ENCODE peak calls at places on chromosomes 11 and 22, in six cellular contexts. One of them, this sample, is unnamed.

GRCh38 chr22:28222976-28223375 is 303.9 kb upstream of the PITPNB start:
- DNase-seq in heart right ventricle: no peak
- DNase-seq in fibroblast of lung: peak; percentile 86
- DNase-seq in HCT116: no peak
- DNase-seq in mammary epithelial cell: no peak
- DNase-seq in IMR-90: peak; percentile 64
- DNase-seq in this sample: no peak

GRCh38 chr11:93541884-93542752 is 1.1 kb downstream of the SMCO4 start:
- DNase-seq in heart right ventricle: peak; percentile 42
- DNase-seq in fibroblast of lung: peak; percentile 82
- DNase-seq in HCT116: no peak
- DNase-seq in mammary epithelial cell: peak; percentile 44
- DNase-seq in IMR-90: peak; percentile 77
- DNase-seq in this sample: no peak

GRCh38 chr11:116976941-116977570 is 121.2 kb downstream of the SIK3 start:
- DNase-seq in heart right ventricle: no peak
- DNase-seq in fibroblast of lung: peak; percentile 22
- DNase-seq in HCT116: no peak
- DNase-seq in mammary epithelial cell: no peak
- DNase-seq in IMR-90: no peak
- DNase-seq in this sample: no peak

GRCh38 chr11:4619514-4619913 is 11.5 kb upstream of the TRIM68 start:
- DNase-seq in heart right ventricle: no peak
- DNase-seq in fibroblast of lung: no peak
- DNase-seq in HCT116: no peak
- DNase-seq in mammary epithelial cell: no peak
- DNase-seq in IMR-90: no peak
- DNase-seq in this sample: no peak

GRCh38 chr11:11171854-11172253 is 181.2 kb downstream of the CSNK2A3 start:
- DNase-seq in heart right ventricle: no peak
- DNase-seq in fibroblast of lung: peak; percentile 7
- DNase-seq in HCT116: no peak
- DNase-seq in mammary epithelial cell: no peak
- DNase-seq in IMR-90: no peak
- DNase-seq in this sample: no peak

GRCh38 chr22:20209761-20210250 is 58.3 kb downstream of the RTN4R start:
- DNase-seq in heart right ventricle: no peak
- DNase-seq in fibroblast of lung: no peak
- DNase-seq in HCT116: no peak
- DNase-seq in mammary epithelial cell: no peak
- DNase-seq in IMR-90: no peak
- DNase-seq in this sample: no peak

GRCh38 chr22:38481162-38481870 is 13.4 kb downstream of the KDELR3 start:
- DNase-seq in heart right ventricle: no peak
- DNase-seq in fibroblast of lung: no peak
- DNase-seq in HCT116: no peak
- DNase-seq in mammary epithelial cell: no peak
- DNase-seq in IMR-90: no peak
- DNase-seq in this sample: no peak

GRCh38 chr22:36332623-36333331 is 55.0 kb downstream of the MYH9 start:
- DNase-seq in heart right ventricle: no peak
- DNase-seq in fibroblast of lung: peak; percentile 91
- DNase-seq in HCT116: no peak
- DNase-seq in mammary epithelial cell: peak; percentile 96
- DNase-seq in IMR-90: peak; percentile 83
- DNase-seq in this sample: no peak

GRCh38 chr11:548700-549603 is 11.6 kb downstream of the LMNTD2 start:
- DNase-seq in heart right ventricle: no peak
- DNase-seq in fibroblast of lung: peak; percentile 25
- DNase-seq in HCT116: no peak
- DNase-seq in mammary epithelial cell: no peak
- DNase-seq in IMR-90: no peak
- DNase-seq in this sample: no peak

GRCh38 chr11:33722579-33723234 is 13.5 kb downstream of the CD59 start:
- DNase-seq in heart right ventricle: no peak
- DNase-seq in fibroblast of lung: peak; percentile 82
- DNase-seq in HCT116: no peak
- DNase-seq in mammary epithelial cell: peak; percentile 88
- DNase-seq in IMR-90: peak; percentile 80
- DNase-seq in this sample: no peak

GRCh38 chr11:2954263-2954662 is 25.0 kb upstream of the PHLDA2 start:
- DNase-seq in heart right ventricle: no peak
- DNase-seq in fibroblast of lung: peak; percentile 45
- DNase-seq in HCT116: no peak
- DNase-seq in mammary epithelial cell: no peak
- DNase-seq in IMR-90: peak; percentile 18
- DNase-seq in this sample: no peak

GRCh38 chr22:48389916-48390315 is 1437.8 kb downstream of the BRD1 start:
- DNase-seq in heart right ventricle: no peak
- DNase-seq in fibroblast of lung: no peak
- DNase-seq in HCT116: no peak
- DNase-seq in mammary epithelial cell: no peak
- DNase-seq in IMR-90: no peak
- DNase-seq in this sample: no peak

GRCh38 chr11:843818-844692 is 1.4 kb downstream of the TSPAN4 start:
- DNase-seq in heart right ventricle: peak; percentile 88
- DNase-seq in fibroblast of lung: peak; percentile 93
- DNase-seq in HCT116: no peak
- DNase-seq in mammary epithelial cell: peak; percentile 40
- DNase-seq in IMR-90: peak; percentile 90
- DNase-seq in this sample: no peak

GRCh38 chr22:44822479-44822878 is 70.1 kb downstream of the ARHGAP8 start:
- DNase-seq in heart right ventricle: no peak
- DNase-seq in fibroblast of lung: no peak
- DNase-seq in HCT116: no peak
- DNase-seq in mammary epithelial cell: no peak
- DNase-seq in IMR-90: no peak
- DNase-seq in this sample: no peak

GRCh38 chr11:117731689-117732290 is 65.2 kb downstream of the DSCAML1 start:
- DNase-seq in heart right ventricle: no peak
- DNase-seq in fibroblast of lung: no peak
- DNase-seq in HCT116: no peak
- DNase-seq in mammary epithelial cell: no peak
- DNase-seq in IMR-90: no peak
- DNase-seq in this sample: no peak

GRCh38 chr11:8906629-8907028 is 4.4 kb upstream of the AKIP1 start:
- DNase-seq in heart right ventricle: no peak
- DNase-seq in fibroblast of lung: peak; percentile 96
- DNase-seq in HCT116: peak; percentile 49
- DNase-seq in mammary epithelial cell: peak; percentile 92
- DNase-seq in IMR-90: peak; percentile 84
- DNase-seq in this sample: no peak

GRCh38 chr11:78801161-78801884 is 226.7 kb upstream of the NARS2 start:
- DNase-seq in heart right ventricle: no peak
- DNase-seq in fibroblast of lung: peak; percentile 98
- DNase-seq in HCT116: no peak
- DNase-seq in mammary epithelial cell: peak; percentile 50
- DNase-seq in IMR-90: peak; percentile 98
- DNase-seq in this sample: peak; percentile 75

GRCh38 chr22:24457894-24458293 is 30.5 kb downstream of the ADORA2A start:
- DNase-seq in heart right ventricle: no peak
- DNase-seq in fibroblast of lung: no peak
- DNase-seq in HCT116: no peak
- DNase-seq in mammary epithelial cell: no peak
- DNase-seq in IMR-90: no peak
- DNase-seq in this sample: no peak

GRCh38 chr11:14448229-14448628 is 51.4 kb downstream of the COPB1 start:
- DNase-seq in heart right ventricle: no peak
- DNase-seq in fibroblast of lung: no peak
- DNase-seq in HCT116: no peak
- DNase-seq in mammary epithelial cell: no peak
- DNase-seq in IMR-90: no peak
- DNase-seq in this sample: no peak

GRCh38 chr11:117442869-117443239 is 115.2 kb downstream of the CEP164 start:
- DNase-seq in heart right ventricle: no peak
- DNase-seq in fibroblast of lung: no peak
- DNase-seq in HCT116: no peak
- DNase-seq in mammary epithelial cell: no peak
- DNase-seq in IMR-90: no peak
- DNase-seq in this sample: no peak

GRCh38 chr22:17786435-17787158 is 12.3 kb upstream of the BID start:
- DNase-seq in heart right ventricle: peak; percentile 75
- DNase-seq in fibroblast of lung: peak; percentile 25
- DNase-seq in HCT116: no peak
- DNase-seq in mammary epithelial cell: peak; percentile 30
- DNase-seq in IMR-90: no peak
- DNase-seq in this sample: no peak

GRCh38 chr11:78664606-78665005 is 89.9 kb upstream of the NARS2 start:
- DNase-seq in heart right ventricle: no peak
- DNase-seq in fibroblast of lung: no peak
- DNase-seq in HCT116: no peak
- DNase-seq in mammary epithelial cell: no peak
- DNase-seq in IMR-90: peak; percentile 53
- DNase-seq in this sample: no peak

GRCh38 chr11:6245536-6245935 is 6.6 kb downstream of the CNGA4 start:
- DNase-seq in heart right ventricle: no peak
- DNase-seq in fibroblast of lung: no peak
- DNase-seq in HCT116: no peak
- DNase-seq in mammary epithelial cell: peak; percentile 35
- DNase-seq in IMR-90: no peak
- DNase-seq in this sample: no peak

DNA sequence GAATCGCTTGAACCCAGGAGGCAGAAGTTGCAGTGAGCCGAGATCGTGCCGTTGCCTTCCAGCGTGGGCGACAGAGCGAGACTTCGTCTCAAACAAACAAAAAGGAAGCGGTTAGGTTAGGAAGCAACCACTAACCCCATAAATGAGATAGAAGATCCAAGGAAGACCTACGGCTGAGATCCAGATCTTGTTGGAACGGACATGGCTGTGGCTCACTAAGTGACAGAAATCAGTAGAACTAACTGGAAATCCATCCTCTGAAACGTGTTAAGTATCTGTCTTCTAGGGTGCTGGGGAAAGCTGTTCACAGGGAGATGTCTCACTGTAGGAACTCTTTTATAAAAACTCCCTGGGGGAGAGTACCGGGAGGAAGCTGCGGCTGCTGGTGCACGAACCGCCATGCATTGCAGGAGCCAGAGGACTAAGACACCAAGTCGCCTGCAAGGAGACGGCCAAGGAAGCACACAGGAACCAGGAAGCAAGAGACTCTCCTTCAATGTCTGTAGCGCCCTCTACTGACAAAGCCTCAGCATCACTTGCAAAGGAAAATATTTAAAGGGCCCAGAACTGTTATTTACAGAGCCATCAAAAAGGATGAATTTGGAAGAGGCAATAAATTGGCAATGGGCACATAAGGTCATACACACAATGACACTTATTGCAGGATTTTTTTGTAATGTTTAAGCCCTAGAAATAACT is 16.9 kb upstream of the SPTY2D1 start:
- DNase-seq in heart right ventricle: no peak
- DNase-seq in fibroblast of lung: peak; percentile 18
- DNase-seq in HCT116: peak; percentile 69
- DNase-seq in mammary epithelial cell: no peak
- DNase-seq in IMR-90: peak; percentile 69
- DNase-seq in this sample: no peak
- TF ChIP-seq CTCF in heart right ventricle: no peak
- TF ChIP-seq CTCF in fibroblast of lung: peak; percentile 83
- TF ChIP-seq CTCF in HCT116: peak; percentile 79
- TF ChIP-seq CTCF in mammary epithelial cell: peak; percentile 50
- TF ChIP-seq CTCF in IMR-90: peak; percentile 69
- TF ChIP-seq CTCF in this sample: peak; percentile 51

GRCh38 chr22:43173566-43173965 is 13.4 kb downstream of the TTLL12 start:
- DNase-seq in heart right ventricle: no peak
- DNase-seq in fibroblast of lung: no peak
- DNase-seq in HCT116: no peak
- DNase-seq in mammary epithelial cell: no peak
- DNase-seq in IMR-90: no peak
- DNase-seq in this sample: no peak
- H3K36me3 ChIP-seq in heart right ventricle: peaks cover 11% of the 10 kb centered on the region
- H3K36me3 ChIP-seq in fibroblast of lung: peaks cover 20% of the 10 kb centered on the region
- H3K36me3 ChIP-seq in HCT116: peaks cover 52% of the 10 kb centered on the region
- H3K36me3 ChIP-seq in mammary epithelial cell: peaks cover 9% of the 10 kb centered on the region
- H3K36me3 ChIP-seq in IMR-90: peaks cover 43% of the 10 kb centered on the region
- H3K36me3 ChIP-seq in this sample: peaks cover 5% of the 10 kb centered on the region

DNA sequence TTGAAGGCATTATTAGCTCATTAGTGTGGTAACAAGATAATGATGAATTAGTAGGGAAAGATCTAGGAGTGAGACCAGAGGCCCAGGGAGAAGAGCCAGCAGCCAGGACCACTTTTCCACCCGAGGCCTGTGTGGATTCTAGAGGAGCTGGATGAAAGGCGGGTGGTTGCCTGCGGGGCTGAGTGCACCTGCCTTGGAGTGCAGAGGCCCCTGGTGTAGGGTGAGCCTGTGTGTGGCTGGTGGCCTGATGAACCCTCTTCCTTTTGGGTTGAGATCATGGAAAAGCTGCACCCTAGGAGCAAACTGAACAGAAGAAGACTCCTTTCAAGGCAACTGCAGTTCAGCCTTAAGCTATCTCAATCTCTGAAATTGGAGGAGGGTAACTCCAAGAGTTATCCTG is 5.9 kb upstream of the TP53AIP1 start:
- DNase-seq in heart right ventricle: no peak
- DNase-seq in fibroblast of lung: no peak
- DNase-seq in HCT116: no peak
- DNase-seq in mammary epithelial cell: no peak
- DNase-seq in IMR-90: no peak
- DNase-seq in this sample: no peak
- TF ChIP-seq CTCF in heart right ventricle: no peak
- TF ChIP-seq CTCF in fibroblast of lung: peak; percentile 20
- TF ChIP-seq CTCF in HCT116: peak; percentile 39
- TF ChIP-seq CTCF in mammary epithelial cell: peak; percentile 40
- TF ChIP-seq CTCF in IMR-90: peak; percentile 10
- TF ChIP-seq CTCF in this sample: no peak

GRCh38 chr22:26457661-26458272 is 25.8 kb downstream of the HPS4 start:
- DNase-seq in heart right ventricle: no peak
- DNase-seq in fibroblast of lung: no peak
- DNase-seq in HCT116: no peak
- DNase-seq in mammary epithelial cell: no peak
- DNase-seq in IMR-90: no peak
- DNase-seq in this sample: no peak
- H3K36me3 ChIP-seq in heart right ventricle: no peaks in the 10 kb centered on the region
- H3K36me3 ChIP-seq in fibroblast of lung: peaks cover 12% of the 10 kb centered on the region
- H3K36me3 ChIP-seq in HCT116: peaks cover 10% of the 10 kb centered on the region
- H3K36me3 ChIP-seq in mammary epithelial cell: peaks cover 8% of the 10 kb centered on the region
- H3K36me3 ChIP-seq in IMR-90: peaks cover 37% of the 10 kb centered on the region
- H3K36me3 ChIP-seq in this sample: peaks cover 2% of the 10 kb centered on the region

GRCh38 chr22:41951898-41952474 is at the start of gene SMIM45:
- DNase-seq in heart right ventricle: no peak
- DNase-seq in fibroblast of lung: no peak
- DNase-seq in HCT116: no peak
- DNase-seq in mammary epithelial cell: no peak
- DNase-seq in IMR-90: no peak
- DNase-seq in this sample: no peak
- TF ChIP-seq CTCF in heart right ventricle: no peak
- TF ChIP-seq CTCF in fibroblast of lung: no peak
- TF ChIP-seq CTCF in HCT116: no peak
- TF ChIP-seq CTCF in mammary epithelial cell: no peak
- TF ChIP-seq CTCF in IMR-90: no peak
- TF ChIP-seq CTCF in this sample: no peak

This sample was measured in kidney epithelial cell.